ENCODE peak calls at places on chromosomes 3 and 15, in six cellular contexts. One of them, this sample, is unnamed.

GRCh38 chr3:23583980-23584736 is 221.6 kb upstream of the UBE2E1 start:
- DNase-seq in DMS153: no peak
- DNase-seq in epithelial cell of esophagus: no peak
- DNase-seq in pancreas: no peak
- DNase-seq in stimulated activated CD8-positive, alpha-beta memory T cell treated with anti-CD3 and anti-CD28 coated beads, Interleukin-7, amount 100 ng/mL, for 1 hour: no peak
- DNase-seq in left lung: no peak
- DNase-seq in this sample: no peak

GRCh38 chr3:44511238-44511567 is 33.7 kb upstream of the ZNF445 start:
- DNase-seq in DMS153: no peak
- DNase-seq in epithelial cell of esophagus: no peak
- DNase-seq in pancreas: no peak
- DNase-seq in stimulated activated CD8-positive, alpha-beta memory T cell treated with anti-CD3 and anti-CD28 coated beads, Interleukin-7, amount 100 ng/mL, for 1 hour: no peak
- DNase-seq in left lung: no peak
- DNase-seq in this sample: no peak

GRCh38 chr15:65414841-65415621 is 7.7 kb downstream of the IGDCC4 start:
- DNase-seq in epithelial cell of esophagus: no peak
- DNase-seq in pancreas: peak
- DNase-seq in left lung: no peak
- DNase-seq in stimulated activated CD8-positive, alpha-beta memory T cell treated with anti-CD3 and anti-CD28 coated beads, Interleukin-7, amount 100 ng/mL, for 1 hour: no peak
- DNase-seq in DMS153: peak
- DNase-seq in this sample: no peak

GRCh38 chr15:45499426-45499825 is 23.1 kb downstream of the SLC30A4 start:
- DNase-seq in DMS153: no peak
- DNase-seq in epithelial cell of esophagus: no peak
- DNase-seq in pancreas: no peak
- DNase-seq in stimulated activated CD8-positive, alpha-beta memory T cell treated with anti-CD3 and anti-CD28 coated beads, Interleukin-7, amount 100 ng/mL, for 1 hour: no peak
- DNase-seq in left lung: no peak
- DNase-seq in this sample: no peak

GRCh38 chr3:53513556-53514190 is 19.3 kb downstream of the CACNA1D start:
- DNase-seq in epithelial cell of esophagus: peak
- DNase-seq in stimulated activated CD8-positive, alpha-beta memory T cell treated with anti-CD3 and anti-CD28 coated beads, Interleukin-7, amount 100 ng/mL, for 1 hour: no peak
- DNase-seq in DMS153: no peak
- DNase-seq in pancreas: no peak
- DNase-seq in left lung: no peak
- DNase-seq in this sample: no peak

GRCh38 chr3:124037332-124037731 is 45.4 kb upstream of the ROPN1 start:
- DNase-seq in epithelial cell of esophagus: no peak
- DNase-seq in pancreas: no peak
- DNase-seq in stimulated activated CD8-positive, alpha-beta memory T cell treated with anti-CD3 and anti-CD28 coated beads, Interleukin-7, amount 100 ng/mL, for 1 hour: no peak
- DNase-seq in left lung: no peak
- DNase-seq in DMS153: no peak
- DNase-seq in this sample: no peak

GRCh38 chr15:31349233-31350141 is 22.9 kb downstream of the KLF13 start:
- DNase-seq in pancreas: no peak
- DNase-seq in stimulated activated CD8-positive, alpha-beta memory T cell treated with anti-CD3 and anti-CD28 coated beads, Interleukin-7, amount 100 ng/mL, for 1 hour: no peak
- DNase-seq in DMS153: no peak
- DNase-seq in epithelial cell of esophagus: no peak
- DNase-seq in left lung: no peak
- DNase-seq in this sample: no peak

GRCh38 chr15:30036304-30036703 is 46.5 kb upstream of the GOLGA8J start:
- DNase-seq in DMS153: no peak
- DNase-seq in stimulated activated CD8-positive, alpha-beta memory T cell treated with anti-CD3 and anti-CD28 coated beads, Interleukin-7, amount 100 ng/mL, for 1 hour: no peak
- DNase-seq in pancreas: no peak
- DNase-seq in epithelial cell of esophagus: no peak
- DNase-seq in left lung: no peak
- DNase-seq in this sample: no peak

GRCh38 chr15:93205413-93205812 is 116.4 kb upstream of the RGMA start:
- DNase-seq in DMS153: no peak
- DNase-seq in pancreas: no peak
- DNase-seq in stimulated activated CD8-positive, alpha-beta memory T cell treated with anti-CD3 and anti-CD28 coated beads, Interleukin-7, amount 100 ng/mL, for 1 hour: no peak
- DNase-seq in left lung: no peak
- DNase-seq in epithelial cell of esophagus: no peak
- DNase-seq in this sample: no peak

GRCh38 chr15:68781766-68782588 is 38.7 kb downstream of the ANP32A start:
- DNase-seq in epithelial cell of esophagus: no peak
- DNase-seq in left lung: peak
- DNase-seq in stimulated activated CD8-positive, alpha-beta memory T cell treated with anti-CD3 and anti-CD28 coated beads, Interleukin-7, amount 100 ng/mL, for 1 hour: no peak
- DNase-seq in pancreas: no peak
- DNase-seq in DMS153: no peak
- DNase-seq in this sample: no peak

GRCh38 chr3:46663611-46664135 is 29.8 kb downstream of the ALS2CL start:
- DNase-seq in DMS153: peak
- DNase-seq in epithelial cell of esophagus: peak
- DNase-seq in stimulated activated CD8-positive, alpha-beta memory T cell treated with anti-CD3 and anti-CD28 coated beads, Interleukin-7, amount 100 ng/mL, for 1 hour: no peak
- DNase-seq in pancreas: no peak
- DNase-seq in left lung: peak
- DNase-seq in this sample: peak

GRCh38 chr15:39025331-39025730 is 460.7 kb upstream of the RASGRP1 start:
- DNase-seq in left lung: no peak
- DNase-seq in DMS153: no peak
- DNase-seq in stimulated activated CD8-positive, alpha-beta memory T cell treated with anti-CD3 and anti-CD28 coated beads, Interleukin-7, amount 100 ng/mL, for 1 hour: no peak
- DNase-seq in epithelial cell of esophagus: no peak
- DNase-seq in pancreas: no peak
- DNase-seq in this sample: no peak

GRCh38 chr15:98856540-98856907 is 151.1 kb downstream of the PGPEP1L start:
- DNase-seq in left lung: no peak
- DNase-seq in stimulated activated CD8-positive, alpha-beta memory T cell treated with anti-CD3 and anti-CD28 coated beads, Interleukin-7, amount 100 ng/mL, for 1 hour: no peak
- DNase-seq in epithelial cell of esophagus: peak
- DNase-seq in pancreas: no peak
- DNase-seq in DMS153: no peak
- DNase-seq in this sample: no peak

GRCh38 chr15:74135041-74135565 is 4.7 kb downstream of the ISLR2 start:
- DNase-seq in left lung: no peak
- DNase-seq in pancreas: no peak
- DNase-seq in stimulated activated CD8-positive, alpha-beta memory T cell treated with anti-CD3 and anti-CD28 coated beads, Interleukin-7, amount 100 ng/mL, for 1 hour: no peak
- DNase-seq in DMS153: no peak
- DNase-seq in epithelial cell of esophagus: no peak
- DNase-seq in this sample: no peak

GRCh38 chr3:123880998-123881561 is 3.1 kb downstream of the MYLK start:
- DNase-seq in stimulated activated CD8-positive, alpha-beta memory T cell treated with anti-CD3 and anti-CD28 coated beads, Interleukin-7, amount 100 ng/mL, for 1 hour: no peak
- DNase-seq in left lung: no peak
- DNase-seq in epithelial cell of esophagus: peak
- DNase-seq in pancreas: no peak
- DNase-seq in DMS153: no peak
- DNase-seq in this sample: no peak

GRCh38 chr15:69244798-69245197 is 53.9 kb upstream of the PAQR5 start:
- DNase-seq in pancreas: no peak
- DNase-seq in epithelial cell of esophagus: no peak
- DNase-seq in left lung: no peak
- DNase-seq in stimulated activated CD8-positive, alpha-beta memory T cell treated with anti-CD3 and anti-CD28 coated beads, Interleukin-7, amount 100 ng/mL, for 1 hour: no peak
- DNase-seq in DMS153: no peak
- DNase-seq in this sample: no peak

GRCh38 chr15:95857758-95858157 is 472.7 kb upstream of the NR2F2 start:
- DNase-seq in pancreas: no peak
- DNase-seq in stimulated activated CD8-positive, alpha-beta memory T cell treated with anti-CD3 and anti-CD28 coated beads, Interleukin-7, amount 100 ng/mL, for 1 hour: no peak
- DNase-seq in DMS153: no peak
- DNase-seq in epithelial cell of esophagus: no peak
- DNase-seq in left lung: no peak
- DNase-seq in this sample: no peak

GRCh38 chr15:68652141-68652540 is 73.3 kb downstream of the CORO2B start:
- DNase-seq in epithelial cell of esophagus: no peak
- DNase-seq in pancreas: no peak
- DNase-seq in DMS153: no peak
- DNase-seq in left lung: no peak
- DNase-seq in stimulated activated CD8-positive, alpha-beta memory T cell treated with anti-CD3 and anti-CD28 coated beads, Interleukin-7, amount 100 ng/mL, for 1 hour: no peak
- DNase-seq in this sample: no peak

GRCh38 chr3:194194051-194194756 is 58.3 kb downstream of the HES1 start:
- DNase-seq in stimulated activated CD8-positive, alpha-beta memory T cell treated with anti-CD3 and anti-CD28 coated beads, Interleukin-7, amount 100 ng/mL, for 1 hour: no peak
- DNase-seq in DMS153: no peak
- DNase-seq in pancreas: no peak
- DNase-seq in left lung: no peak
- DNase-seq in epithelial cell of esophagus: no peak
- DNase-seq in this sample: no peak

GRCh38 chr3:99413504-99413903 is 224.9 kb upstream of the COL8A1 start:
- DNase-seq in stimulated activated CD8-positive, alpha-beta memory T cell treated with anti-CD3 and anti-CD28 coated beads, Interleukin-7, amount 100 ng/mL, for 1 hour: no peak
- DNase-seq in DMS153: no peak
- DNase-seq in epithelial cell of esophagus: peak
- DNase-seq in left lung: no peak
- DNase-seq in pancreas: no peak
- DNase-seq in this sample: no peak

GRCh38 chr3:35758358-35758757 is 119.0 kb downstream of the ARPP21 start:
- DNase-seq in DMS153: peak
- DNase-seq in stimulated activated CD8-positive, alpha-beta memory T cell treated with anti-CD3 and anti-CD28 coated beads, Interleukin-7, amount 100 ng/mL, for 1 hour: no peak
- DNase-seq in pancreas: no peak
- DNase-seq in left lung: no peak
- DNase-seq in epithelial cell of esophagus: no peak
- DNase-seq in this sample: no peak

GRCh38 chr3:29452923-29453277 is 172.0 kb downstream of the RBMS3 start:
- DNase-seq in DMS153: no peak
- DNase-seq in epithelial cell of esophagus: no peak
- DNase-seq in stimulated activated CD8-positive, alpha-beta memory T cell treated with anti-CD3 and anti-CD28 coated beads, Interleukin-7, amount 100 ng/mL, for 1 hour: no peak
- DNase-seq in pancreas: no peak
- DNase-seq in left lung: no peak
- DNase-seq in this sample: no peak

GRCh38 chr15:75065851-75066509 is 42.6 kb downstream of the PPCDC start:
- DNase-seq in pancreas: no peak
- DNase-seq in DMS153: no peak
- DNase-seq in stimulated activated CD8-positive, alpha-beta memory T cell treated with anti-CD3 and anti-CD28 coated beads, Interleukin-7, amount 100 ng/mL, for 1 hour: no peak
- DNase-seq in epithelial cell of esophagus: no peak
- DNase-seq in left lung: no peak
- DNase-seq in this sample: no peak

GRCh38 chr15:66253643-66254363 is at the start of gene MEGF11:
- DNase-seq in DMS153: no peak
- DNase-seq in pancreas: peak
- DNase-seq in epithelial cell of esophagus: peak
- DNase-seq in left lung: peak
- DNase-seq in stimulated activated CD8-positive, alpha-beta memory T cell treated with anti-CD3 and anti-CD28 coated beads, Interleukin-7, amount 100 ng/mL, for 1 hour: no peak
- DNase-seq in this sample: no peak

This sample was measured in LNCaP clone FGC.